ENCODE peak calls at places on chromosomes 4 and X, in seven cellular contexts. G is tibial artery; H is CD8-positive, alpha-beta memory T cell; B is germinal center; A is T-helper 1 cell; X is lung; L is H4. O is an unnamed sample.

GRCh38 chrX:125170459-125170858 is 149.2 kb upstream of the TEX13C start:
- DNase-seq in G (no peak), H (no peak), B (no peak), A (no peak), X (no peak), L (no peak), O (no peak)

GRCh38 chr4:15575951-15576350 is 79.2 kb downstream of the FBXL5 start:
- DNase-seq in G (no peak), H (no peak), B (no peak), A (no peak), X (no peak), L (no peak), O (no peak)

GRCh38 chr4:140688711-140689598 is 67.2 kb downstream of the TBC1D9 start:
- DNase-seq in G (no peak), H (no peak), B (no peak), A (no peak), X (no peak), L (no peak), O (no peak)

GRCh38 chr4:30770049-30770549 is 49.9 kb downstream of the PCDH7 start:
- DNase-seq in G (no peak), H (no peak), B (no peak), A (no peak), X (no peak), L (peak; percentile 65), O (no peak)

GRCh38 chrX:154417157-154417556 is 5.8 kb downstream of the TAFAZZIN start:
- DNase-seq in G (no peak), H (no peak), B (no peak), A (no peak), X (no peak), L (peak; percentile 78), O (no peak)

GRCh38 chr4:98293089-98293887 is 32.1 kb downstream of the RAP1GDS1 start:
- DNase-seq in G (no peak), H (no peak), B (no peak), A (no peak), X (no peak), L (no peak), O (no peak)

GRCh38 chr4:3248811-3249661 is at the start of gene MSANTD1:
- DNase-seq in G (no peak), H (no peak), B (no peak), A (no peak), X (no peak), L (no peak), O (no peak)

GRCh38 chr4:144712775-144713174 is 66.8 kb downstream of the HHIP start:
- DNase-seq in G (no peak), H (no peak), B (no peak), A (no peak), X (no peak), L (peak; percentile 27), O (no peak)

GRCh38 chr4:99507762-99508161 is 3.1 kb upstream of the C4orf17 start:
- DNase-seq in G (no peak), H (no peak), B (no peak), A (no peak), X (no peak), L (no peak), O (no peak)

GRCh38 chr4:153792007-153792892 is 3.4 kb upstream of the SFRP2 start:
- DNase-seq in G (peak; percentile 62), H (no peak), B (no peak), A (no peak), X (peak; percentile 50), L (no peak), O (no peak)

GRCh38 chr4:48247142-48247877 is 22.3 kb downstream of the TEC start:
- DNase-seq in G (no peak), H (no peak), B (no peak), A (no peak), X (no peak), L (no peak), O (no peak)

GRCh38 chrX:30713061-30713525 is 59.9 kb downstream of the GK start:
- DNase-seq in G (peak; percentile 45), H (peak; percentile 5), B (peak; percentile 18), A (no peak), X (peak; percentile 41), L (peak; percentile 20), O (peak; percentile 4)

GRCh38 chr4:157217708-157218107 is 2.8 kb upstream of the GRIA2 start:
- DNase-seq in G (no peak), H (no peak), B (no peak), A (no peak), X (no peak), L (no peak), O (no peak)

GRCh38 chr4:87093443-87094123 is 126.8 kb downstream of the KLHL8 start:
- DNase-seq in G (no peak), H (peak; percentile 5), B (peak; percentile 60), A (peak; percentile 24), X (no peak), L (peak; percentile 54), O (peak; percentile 47)

GRCh38 chr4:3371038-3371437 is 70.7 kb upstream of the HGFAC start:
- DNase-seq in G (no peak), H (no peak), B (no peak), A (no peak), X (no peak), L (no peak), O (no peak)

GRCh38 chr4:177051473-177052060 is 258.1 kb upstream of the NEIL3 start:
- DNase-seq in G (no peak), H (no peak), B (peak; percentile 19), A (no peak), X (no peak), L (peak; percentile 47), O (no peak)

GRCh38 chr4:40486534-40486933 is 143.1 kb downstream of the RBM47 start:
- DNase-seq in G (no peak), H (no peak), B (no peak), A (no peak), X (no peak), L (no peak), O (no peak)

GRCh38 chr4:54683616-54684346 is 26.0 kb downstream of the KIT start:
- DNase-seq in G (no peak), H (peak; percentile 33), B (peak; percentile 56), A (no peak), X (no peak), L (peak; percentile 35), O (no peak)

GRCh38 chr4:2058264-2059033 is 678 bp upstream of the NAT8L start:
- DNase-seq in G (no peak), H (no peak), B (peak; percentile 63), A (peak; percentile 7), X (no peak), L (no peak), O (no peak)

GRCh38 chr4:92455956-92456355 is 152.2 kb downstream of the GRID2 start:
- DNase-seq in G (no peak), H (no peak), B (no peak), A (no peak), X (no peak), L (no peak), O (no peak)

GRCh38 chr4:100657187-100657586 is 139.4 kb upstream of the EMCN start:
- DNase-seq in G (no peak), H (no peak), B (no peak), A (no peak), X (no peak), L (no peak), O (no peak)

GRCh38 chrX:115892056-115892708 is 278.4 kb upstream of the AGTR2 start:
- DNase-seq in G (no peak), H (no peak), B (no peak), A (no peak), X (peak; percentile 22), L (no peak), O (no peak)

GRCh38 chr4:21948347-21949072 is at the start of gene KCNIP4:
- DNase-seq in G (no peak), H (no peak), B (peak; percentile 7), A (no peak), X (no peak), L (no peak), O (no peak)

O was measured in effector memory CD8-positive, alpha-beta T cell.